ENCODE peak calls at places on chromosomes 13 and 19, in four cellular contexts. G, O, E and P are unnamed samples.

GRCh38 chr13:70893832-70894231 is 785.6 kb upstream of the KLHL1 start:
- DNase-seq in G (no peak), O (no peak), E (no peak), P (no peak)

GRCh38 chr19:47573076-47574026 is at the start of gene ZNF541:
- DNase-seq in G (peak), O (no peak), E (peak), P (no peak)

GRCh38 chr19:50213925-50214324 is 10.5 kb downstream of the MYH14 start:
- DNase-seq in G (no peak), O (no peak), E (no peak), P (no peak)

GRCh38 chr13:30743319-30744055 is 8.1 kb downstream of the ALOX5AP start:
- DNase-seq in G (peak), O (no peak), E (no peak), P (peak)

GRCh38 chr13:25927966-25928365 is 123.8 kb downstream of the SHISA2 start:
- DNase-seq in G (no peak), O (peak), E (no peak), P (no peak)

GRCh38 chr13:28337196-28338045 is 157.5 kb downstream of the FLT1 start:
- DNase-seq in G (peak), O (no peak), E (no peak), P (peak)

GRCh38 chr13:27797228-27797624 is 4.9 kb downstream of the GSX1 start:
- DNase-seq in G (peak), O (peak), E (no peak), P (peak)

GRCh38 chr13:95745752-95746151 is 68.8 kb downstream of the DNAJC3 start:
- DNase-seq in G (no peak), O (no peak), E (no peak), P (no peak)

GRCh38 chr19:13817018-13817614 is 21.9 kb downstream of the ZSWIM4 start:
- DNase-seq in G (no peak), O (no peak), E (no peak), P (peak)

GRCh38 chr19:49861127-49861526 is 6.2 kb downstream of the PNKP start:
- DNase-seq in G (no peak), O (no peak), E (peak), P (no peak)

GRCh38 chr13:79986890-79987289 is 354.0 kb downstream of the SPRY2 start:
- DNase-seq in G (no peak), O (no peak), E (no peak), P (no peak)

GRCh38 chr13:41058229-41059070 is 2.9 kb upstream of the WBP4 start:
- DNase-seq in G (no peak), O (no peak), E (no peak), P (peak)

GRCh38 chr13:41763772-41764171 is 197.1 kb downstream of the VWA8 start:
- DNase-seq in G (no peak), O (no peak), E (no peak), P (no peak)

GRCh38 chr19:17296976-17297375 is 6.2 kb downstream of the ABHD8 start:
- DNase-seq in G (no peak), O (no peak), E (no peak), P (no peak)

GRCh38 chr13:78601124-78601885 is 2.0 kb downstream of the POU4F1 start:
- DNase-seq in G (peak), O (no peak), E (no peak), P (no peak)

GRCh38 chr19:34678421-34678820 is 943 bp downstream of the ZNF302 start:
- DNase-seq in G (no peak), O (no peak), E (no peak), P (no peak)

GRCh38 chr13:48500652-48501197 is 32.2 kb downstream of the RCBTB2 start:
- DNase-seq in G (peak), O (no peak), E (no peak), P (peak)

GRCh38 chr13:44549461-44549860 is 26.7 kb downstream of the TSC22D1 start:
- DNase-seq in G (no peak), O (no peak), E (no peak), P (no peak)

GRCh38 chr19:44588753-44589112 is 24.6 kb upstream of the IGSF23 start:
- DNase-seq in G (no peak), O (no peak), E (no peak), P (peak)